ENCODE peak calls at places on chromosomes 2 and 18, in ten cellular contexts. U, H, R, G, P, E, I, Y, N and Z are unnamed samples.

GRCh38 chr2:143762176-143762928 is 633.1 kb downstream of the ARHGAP15 start:
- DNase-seq in G (no peak), U (no peak), R (no peak), P (no peak), I (no peak), H (peak; percentile 86), N (peak; percentile 2), Y (no peak), E (no peak), Z (no peak)

GRCh38 chr2:129857200-129857599 is 122.3 kb upstream of the RAB6C start:
- DNase-seq in G (no peak), R (peak; percentile 45), H (no peak), E (no peak), U (no peak), P (no peak), Y (no peak), N (no peak), I (no peak), Z (no peak)

GRCh38 chr2:43075054-43075593 is 151.3 kb downstream of the ZFP36L2 start:
- DNase-seq in N (peak; percentile 97), E (no peak), I (no peak), Y (peak; percentile 91), G (no peak), P (peak; percentile 89), U (no peak), H (no peak), R (peak; percentile 96), Z (peak; percentile 80)

GRCh38 chr2:64220906-64221659 is 76.9 kb upstream of the PELI1 start:
- DNase-seq in U (no peak), Y (no peak), E (no peak), R (no peak), I (no peak), G (no peak), H (no peak), P (no peak), N (peak; percentile 12), Z (no peak)

GRCh38 chr2:168116448-168116847 is 130.9 kb downstream of the STK39 start:
- DNase-seq in U (no peak), P (no peak), R (no peak), E (no peak), Y (no peak), G (no peak), N (peak; percentile 7), H (peak; percentile 80), I (no peak), Z (no peak)

GRCh38 chr18:71899707-71900483 is 644.2 kb downstream of the CBLN2 start:
- DNase-seq in R (no peak), I (no peak), G (no peak), P (no peak), Y (no peak), E (no peak), U (no peak), H (no peak), N (no peak), Z (no peak)

GRCh38 chr2:175726213-175726612 is 275.9 kb downstream of the LNPK start:
- DNase-seq in E (no peak), N (peak; percentile 48), H (no peak), Y (no peak), G (no peak), P (no peak), I (no peak), U (no peak), R (no peak), Z (no peak)

GRCh38 chr2:98507940-98508689 is 63.5 kb downstream of the INPP4A start:
- DNase-seq in P (no peak), R (no peak), I (no peak), G (peak; percentile 72), E (peak; percentile 55), U (no peak), N (no peak), H (no peak), Y (no peak), Z (peak; percentile 72)

GRCh38 chr18:32915526-32915925 is 142.7 kb upstream of the KLHL14 start:
- DNase-seq in H (no peak), Y (no peak), N (no peak), I (no peak), U (no peak), R (no peak), G (no peak), P (no peak), E (no peak), Z (no peak)

GRCh38 chr2:139805378-139805777 is 1025.2 kb upstream of the NXPH2 start:
- DNase-seq in Y (no peak), P (no peak), I (no peak), G (no peak), U (no peak), R (no peak), E (no peak), H (no peak), N (no peak), Z (no peak)

GRCh38 chr2:18741888-18742287 is 152.5 kb upstream of the NT5C1B start:
- DNase-seq in U (no peak), N (no peak), R (no peak), Y (no peak), H (peak; percentile 7), E (no peak), I (no peak), P (no peak), G (peak; percentile 44), Z (no peak)

GRCh38 chr18:63994783-63995399 is 25.0 kb downstream of the SERPINB8 start:
- DNase-seq in P (peak; percentile 20), N (peak; percentile 68), H (peak; percentile 78), R (peak; percentile 50), G (peak; percentile 50), I (peak; percentile 34), Y (no peak), E (no peak), U (peak; percentile 59), Z (no peak)

GRCh38 chr18:29157057-29157780 is 980.3 kb upstream of the CDH2 start:
- DNase-seq in N (no peak), Y (no peak), E (no peak), I (no peak), P (no peak), G (no peak), H (no peak), U (no peak), R (peak; percentile 74), Z (no peak)

GRCh38 chr2:73746877-73747208 is 9.7 kb upstream of the TPRKB start:
- DNase-seq in Y (no peak), R (no peak), N (no peak), U (no peak), I (no peak), E (no peak), P (no peak), H (no peak), G (no peak), Z (no peak)

GRCh38 chr2:48315847-48316194 is 214.1 kb upstream of the STON1 start:
- DNase-seq in I (no peak), R (peak; percentile 53), Y (no peak), G (peak; percentile 41), E (no peak), P (peak; percentile 9), U (peak; percentile 53), H (peak; percentile 62), N (no peak), Z (no peak)
- H3K4me1 ChIP-seq in I (peaks cover 25% of the 10 kb centered on the region), R (peaks cover 19% of the 10 kb centered on the region), Y (peaks cover 33% of the 10 kb centered on the region), G (peaks cover 29% of the 10 kb centered on the region), E (peaks cover 14% of the 10 kb centered on the region), P (peaks cover 41% of the 10 kb centered on the region), U (peaks cover 38% of the 10 kb centered on the region), H (peaks cover 21% of the 10 kb centered on the region), N (no peaks in the 10 kb centered on the region), Z (peaks cover 7% of the 10 kb centered on the region)

GRCh38 chr18:13713455-13714055 is 12.8 kb downstream of the FAM210A start:
- DNase-seq in P (no peak), I (no peak), G (no peak), R (no peak), N (no peak), Y (no peak), U (no peak), E (no peak), H (no peak), Z (no peak)

GRCh38 chr18:13720123-13720522 is 6.2 kb downstream of the FAM210A start:
- DNase-seq in U (no peak), H (no peak), G (no peak), P (no peak), E (no peak), I (no peak), R (no peak), N (no peak), Y (no peak), Z (no peak)

GRCh38 chr18:13712400-13713131 is 13.8 kb downstream of the FAM210A start:
- DNase-seq in N (no peak), P (no peak), E (no peak), G (no peak), H (peak; percentile 72), Y (no peak), I (no peak), R (no peak), U (no peak), Z (no peak)

GRCh38 chr18:13716916-13717315 is 9.4 kb downstream of the FAM210A start:
- DNase-seq in Y (no peak), P (no peak), I (no peak), U (no peak), E (no peak), G (no peak), R (no peak), N (no peak), H (no peak), Z (no peak)
- H3K4me1 ChIP-seq in Y (no peaks in the 10 kb centered on the region), P (no peaks in the 10 kb centered on the region), I (no peaks in the 10 kb centered on the region), U (no peaks in the 10 kb centered on the region), E (no peaks in the 10 kb centered on the region), G (no peaks in the 10 kb centered on the region), R (peaks cover 1% of the 10 kb centered on the region), N (no peaks in the 10 kb centered on the region), H (peaks cover 6% of the 10 kb centered on the region), Z (no peaks in the 10 kb centered on the region)

GRCh38 chr18:3261035-3261392 is 919 bp upstream of the MYL12B start:
- DNase-seq in U (no peak), Y (no peak), H (no peak), I (no peak), G (no peak), R (no peak), P (no peak), N (no peak), E (no peak), Z (no peak)

GRCh38 chr18:3257627-3258120 is 4.3 kb upstream of the MYL12B start:
- DNase-seq in Y (no peak), G (no peak), R (no peak), U (no peak), N (no peak), E (no peak), H (no peak), I (no peak), P (no peak), Z (no peak)

GRCh38 chr18:3264362-3264761 is 2.4 kb downstream of the MYL12B start:
- DNase-seq in P (no peak), E (no peak), U (no peak), H (no peak), R (no peak), Y (no peak), I (no peak), G (no peak), N (peak; percentile 34), Z (no peak)

GRCh38 chr18:3262234-3263171 is 570 bp downstream of the MYL12B start:
- DNase-seq in H (peak; percentile 36), Y (no peak), I (peak; percentile 43), G (no peak), E (peak; percentile 67), R (peak; percentile 45), U (peak; percentile 37), N (peak; percentile 41), P (no peak), Z (no peak)

GRCh38 chr18:3261393-3262233 is at the start of gene MYL12B:
- DNase-seq in P (peak; percentile 89), U (peak; percentile 77), H (peak; percentile 92), I (peak; percentile 85), Y (peak; percentile 92), G (peak; percentile 92), R (peak; percentile 82), E (peak; percentile 92), N (peak; percentile 85), Z (peak; percentile 95)
- H3K4me1 ChIP-seq in P (peaks cover 39% of the 10 kb centered on the region), U (peaks cover 55% of the 10 kb centered on the region), H (peaks cover 14% of the 10 kb centered on the region), I (peaks cover 66% of the 10 kb centered on the region), Y (peaks cover 54% of the 10 kb centered on the region), G (peaks cover 64% of the 10 kb centered on the region), R (peaks cover 27% of the 10 kb centered on the region), E (peaks cover 38% of the 10 kb centered on the region), N (peaks cover 12% of the 10 kb centered on the region), Z (peaks cover 24% of the 10 kb centered on the region)

GRCh38 chr2:170218456-170218855 is 40.5 kb downstream of the MYO3B start:
- DNase-seq in R (no peak), Y (no peak), H (no peak), P (no peak), G (no peak), N (no peak), U (no peak), E (no peak), I (no peak), Z (no peak)
- H3K4me1 ChIP-seq in R (peaks cover 15% of the 10 kb centered on the region), Y (no peaks in the 10 kb centered on the region), H (peaks cover 45% of the 10 kb centered on the region), P (no peaks in the 10 kb centered on the region), G (peaks cover 5% of the 10 kb centered on the region), N (peaks cover 2% of the 10 kb centered on the region), U (no peaks in the 10 kb centered on the region), E (no peaks in the 10 kb centered on the region), I (no peaks in the 10 kb centered on the region), Z (no peaks in the 10 kb centered on the region)